ENCODE peak calls at places on chromosomes 13 and 19, in six cellular contexts. L, O, R, I, H and X are unnamed samples.

GRCh38 chr19:995051-995827 is 5.0 kb upstream of the GRIN3B start:
- DNase-seq in L (no peak), O (no peak), R (no peak), I (no peak), H (no peak), X (no peak)

GRCh38 chr19:55341191-55342043 is 1.7 kb downstream of the KMT5C start:
- DNase-seq in L (peak; percentile 33), O (peak; percentile 65), R (peak; percentile 90), I (peak; percentile 84), H (peak; percentile 79), X (peak; percentile 50)

GRCh38 chr13:67867206-67867605 is 637.1 kb upstream of the PCDH9 start:
- DNase-seq in L (no peak), O (no peak), R (no peak), I (no peak), H (no peak), X (no peak)

GRCh38 chr13:113145496-113145895 is 13.0 kb upstream of the PROZ start:
- DNase-seq in L (no peak), O (no peak), R (peak; percentile 3), I (no peak), H (no peak), X (no peak)

GRCh38 chr19:4042064-4042730 is 24.5 kb downstream of the ZBTB7A start:
- DNase-seq in L (no peak), O (no peak), R (no peak), I (no peak), H (no peak), X (no peak)

GRCh38 chr13:114303700-114304327 is 10.5 kb upstream of the CHAMP1 start:
- DNase-seq in L (no peak), O (no peak), R (no peak), I (no peak), H (peak; percentile 32), X (no peak)

GRCh38 chr13:46166947-46167610 is 14.9 kb downstream of the LCP1 start:
- DNase-seq in L (no peak), O (no peak), R (no peak), I (no peak), H (no peak), X (no peak)

GRCh38 chr13:101026736-101027398 is 352.3 kb upstream of the TMTC4 start:
- DNase-seq in L (no peak), O (no peak), R (no peak), I (no peak), H (no peak), X (no peak)

GRCh38 chr13:26883613-26884257 is 123.1 kb upstream of the GPR12 start:
- DNase-seq in L (no peak), O (no peak), R (no peak), I (no peak), H (no peak), X (no peak)

DNA sequence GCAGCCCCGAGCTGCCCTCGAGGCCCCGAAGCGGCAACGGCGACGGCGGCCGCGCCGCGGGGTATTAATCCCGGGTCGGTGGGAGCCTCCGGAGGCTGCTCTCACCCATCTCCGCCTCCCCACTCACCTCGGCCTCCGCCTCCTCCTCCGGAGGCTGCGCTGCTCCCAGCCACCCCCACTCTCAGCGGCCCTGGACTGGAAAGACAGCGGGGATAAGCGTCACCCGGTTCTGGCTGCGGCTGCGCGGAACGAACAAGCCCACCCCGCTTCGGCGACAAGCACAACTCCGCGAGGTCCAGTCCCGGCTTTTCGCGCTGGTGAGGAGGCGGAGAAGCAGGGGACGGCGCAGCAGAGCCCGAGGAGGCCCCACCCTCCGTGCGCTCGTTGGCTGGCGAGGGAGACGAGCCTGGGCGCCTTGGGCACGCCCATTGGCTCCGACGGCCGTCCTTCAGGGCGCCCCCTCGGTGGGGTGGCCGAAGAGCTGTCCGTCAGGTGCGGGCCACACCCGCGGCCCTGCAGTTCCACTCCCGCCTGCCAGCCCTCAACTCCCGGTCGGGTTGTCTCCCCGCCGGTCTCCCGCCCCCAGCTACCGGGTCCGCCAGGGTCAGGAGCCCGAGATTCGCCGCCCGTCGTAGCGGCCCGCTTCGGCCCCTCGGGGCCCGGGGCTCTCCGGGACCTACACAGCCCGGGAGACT is at the start of gene ZMYM5:
- DNase-seq in L (peak; percentile 99), O (peak; percentile 99), R (peak; percentile 99), I (peak; percentile 98), H (peak; percentile 96), X (peak; percentile 99)
- H3K4ac ChIP-seq in L (peak within 1 kb of the TSS; percentile 85), O (peak within 1 kb of the TSS; percentile 75), R (peak within 1 kb of the TSS; percentile 89), I (peak within 1 kb of the TSS; percentile 93), H (no peak within 1 kb of the TSS), X (peak within 1 kb of the TSS; percentile 77)

GRCh38 chr13:72072223-72072622 is 205.2 kb upstream of the DACH1 start:
- DNase-seq in L (no peak), O (no peak), R (no peak), I (no peak), H (no peak), X (no peak)
- H2AFZ ChIP-seq in L (no peak overlapping the region), O (no peak overlapping the region), R (no peak overlapping the region), I (no peak overlapping the region), H (no peak overlapping the region), X (no peak overlapping the region)

GRCh38 chr19:42244452-42245220 is 2.2 kb upstream of the GSK3A start:
- DNase-seq in L (peak; percentile 93), O (peak; percentile 96), R (peak; percentile 97), I (peak; percentile 92), H (peak; percentile 92), X (peak; percentile 97)
- H3K4ac ChIP-seq in L (peak overlapping the region; percentile 96), O (peak overlapping the region; percentile 76), R (no peak overlapping the region), I (no peak overlapping the region), H (no peak overlapping the region), X (no peak overlapping the region)

GRCh38 chr19:45730389-45731288 is at the start of gene FBXO46:
- DNase-seq in L (peak; percentile 98), O (peak; percentile 98), R (peak; percentile 98), I (peak; percentile 94), H (peak; percentile 91), X (peak; percentile 98)
- H2AFZ ChIP-seq in L (peak within 1 kb of the TSS; percentile 86), O (no peak within 1 kb of the TSS), R (no peak within 1 kb of the TSS), I (peak within 1 kb of the TSS; percentile 85), H (no peak within 1 kb of the TSS), X (peak within 1 kb of the TSS; percentile 39)

GRCh38 chr19:2235396-2236284 is 489 bp downstream of the PLEKHJ1 start:
- DNase-seq in L (no peak), O (no peak), R (no peak), I (no peak), H (peak; percentile 62), X (peak; percentile 76)
- H3K4ac ChIP-seq in L (peak overlapping the region; percentile 78), O (peak overlapping the region; percentile 49), R (no peak overlapping the region), I (no peak overlapping the region), H (no peak overlapping the region), X (peak overlapping the region; percentile 90)

GRCh38 chr19:40662925-40663711 is 27.3 kb downstream of the NUMBL start:
- DNase-seq in L (peak; percentile 84), O (peak; percentile 86), R (peak; percentile 88), I (peak; percentile 89), H (peak; percentile 98), X (peak; percentile 94)

GRCh38 chr19:40666803-40667438 is 23.5 kb downstream of the NUMBL start:
- DNase-seq in L (no peak), O (no peak), R (no peak), I (no peak), H (no peak), X (no peak)

GRCh38 chr19:40667602-40668001 is 22.8 kb downstream of the NUMBL start:
- DNase-seq in L (no peak), O (no peak), R (no peak), I (no peak), H (no peak), X (no peak)

GRCh38 chr19:40661616-40662015 is 28.8 kb downstream of the NUMBL start:
- DNase-seq in L (no peak), O (no peak), R (no peak), I (no peak), H (no peak), X (peak; percentile 74)

GRCh38 chr19:40663712-40664692 is 26.4 kb downstream of the NUMBL start:
- DNase-seq in L (peak; percentile 50), O (peak; percentile 63), R (no peak), I (no peak), H (no peak), X (no peak)
- H2AFZ ChIP-seq in L (peak overlapping the region; percentile 96), O (no peak overlapping the region), R (no peak overlapping the region), I (peak overlapping the region; percentile 100), H (peak overlapping the region; percentile 62), X (peak overlapping the region; percentile 53)

GRCh38 chr13:109253316-109253715 is 533.1 kb downstream of the IRS2 start:
- DNase-seq in L (no peak), O (no peak), R (no peak), I (no peak), H (no peak), X (no peak)
- H3K4ac ChIP-seq in L (peak overlapping the region; percentile 73), O (peak overlapping the region; percentile 73), R (no peak overlapping the region), I (no peak overlapping the region), H (no peak overlapping the region), X (no peak overlapping the region)

DNA sequence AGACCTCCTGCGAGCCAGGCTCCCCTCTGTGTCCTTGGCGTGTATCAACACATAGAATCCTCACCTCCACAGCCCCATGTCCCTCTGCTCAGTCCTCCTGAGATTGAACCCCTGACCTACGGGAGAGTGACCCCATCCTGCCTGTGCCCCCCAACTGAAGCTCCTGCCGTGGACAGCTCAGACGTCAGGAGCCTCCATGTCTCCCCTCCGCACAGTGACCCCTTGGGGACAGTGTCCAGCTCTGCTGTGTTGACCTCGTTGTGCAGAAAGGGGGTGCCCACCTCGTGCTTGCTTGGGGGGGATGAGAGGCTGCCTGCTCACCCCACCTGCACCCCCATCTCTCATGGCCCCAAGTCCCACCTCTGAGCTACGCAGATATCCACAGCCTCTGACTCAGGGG is 490 bp upstream of the SIGLEC9 start:
- DNase-seq in L (no peak), O (no peak), R (no peak), I (no peak), H (no peak), X (no peak)
- H2AFZ ChIP-seq in L (no peak overlapping the region), O (no peak overlapping the region), R (no peak overlapping the region), I (no peak overlapping the region), H (no peak overlapping the region), X (no peak overlapping the region)